ENCODE peak calls at places on chromosomes 5 and 9, in eight cellular contexts. Y is aorta, R is cardiac muscle cell, D is foreskin keratinocyte, A is sigmoid colon, T is tibial nerve, G is endothelial cell of umbilical vein, O is fibroblast of lung. V is an unnamed sample.

GRCh38 chr5:93721045-93721444 is 20.4 kb downstream of the POU5F2 start:
- DNase-seq in O (no peak), R (no peak), G (no peak), T (no peak), A (no peak), D (no peak), Y (no peak), V (no peak)

GRCh38 chr5:176400382-176401156 is 12.0 kb downstream of the HIGD2A start:
- DNase-seq in T (no peak), O (no peak), D (peak), Y (peak), G (no peak), A (peak), R (no peak), V (no peak)

GRCh38 chr9:132973713-132974112 is 4.8 kb upstream of the GFI1B start:
- DNase-seq in O (peak), A (no peak), D (no peak), R (peak), G (no peak), Y (no peak), T (no peak), V (no peak)

GRCh38 chr5:111153483-111153882 is 61.3 kb downstream of the WDR36 start:
- DNase-seq in A (no peak), G (no peak), O (no peak), T (no peak), R (no peak), D (no peak), Y (no peak), V (no peak)

GRCh38 chr9:113509463-113509862 is 45.9 kb downstream of the RGS3 start:
- DNase-seq in Y (peak), A (no peak), D (no peak), O (peak), T (no peak), R (peak), G (peak), V (no peak)

GRCh38 chr9:98962181-98962560 is 18.5 kb downstream of the COL15A1 start:
- DNase-seq in G (no peak), A (no peak), T (no peak), D (no peak), R (no peak), Y (no peak), O (peak), V (no peak)

GRCh38 chr5:3996871-3997410 is 401.3 kb downstream of the IRX1 start:
- DNase-seq in O (no peak), Y (no peak), G (no peak), R (no peak), D (no peak), T (no peak), A (no peak), V (no peak)

GRCh38 chr5:43288269-43288831 is 24.9 kb downstream of the HMGCS1 start:
- DNase-seq in Y (no peak), O (no peak), T (no peak), G (no peak), A (no peak), D (no peak), R (no peak), V (no peak)

GRCh38 chr9:6106576-6107339 is 91.3 kb upstream of the RANBP6 start:
- DNase-seq in G (peak), O (peak), A (no peak), Y (no peak), T (no peak), R (peak), D (peak), V (peak)

GRCh38 chr9:89917861-89918260 is 313.0 kb downstream of the GADD45G start:
- DNase-seq in A (no peak), O (no peak), G (no peak), D (no peak), Y (no peak), R (no peak), T (no peak), V (no peak)

GRCh38 chr9:128098936-128099931 is 28.3 kb downstream of the PTGES2 start:
- DNase-seq in T (no peak), Y (no peak), G (no peak), D (peak), O (peak), R (no peak), A (no peak), V (no peak)

GRCh38 chr9:107734231-107735014 is 244.9 kb upstream of the KLF4 start:
- DNase-seq in G (no peak), O (peak), R (peak), A (peak), D (peak), T (no peak), Y (peak), V (no peak)

GRCh38 chr9:129702563-129702962 is 37.1 kb downstream of the PRRX2 start:
- DNase-seq in T (no peak), R (peak), Y (peak), G (no peak), A (no peak), O (peak), D (peak), V (no peak)

GRCh38 chr5:108025009-108025408 is 354.3 kb upstream of the EFNA5 start:
- DNase-seq in A (no peak), R (no peak), T (no peak), D (no peak), O (no peak), Y (no peak), G (no peak), V (no peak)

GRCh38 chr5:145244788-145245187 is 590.4 kb downstream of the PRELID2 start:
- DNase-seq in G (peak), T (no peak), O (peak), Y (no peak), A (no peak), D (peak), R (peak), V (no peak)

GRCh38 chr5:153952893-153953292 is 85.8 kb downstream of the FAM114A2 start:
- DNase-seq in R (no peak), D (no peak), Y (no peak), O (peak), A (no peak), G (no peak), T (no peak), V (no peak)

GRCh38 chr5:43433381-43433780 is 21.2 kb upstream of the CCL28 start:
- DNase-seq in O (peak), Y (no peak), G (no peak), D (no peak), T (no peak), R (no peak), A (no peak), V (no peak)

GRCh38 chr9:15306068-15306756 is 804 bp downstream of the TTC39B start:
- DNase-seq in T (peak), R (peak), Y (peak), G (peak), O (peak), A (peak), D (peak), V (peak)

GRCh38 chr5:155983954-155984353 is 343.0 kb upstream of the SGCD start:
- DNase-seq in O (peak), G (no peak), D (no peak), R (no peak), A (no peak), T (no peak), Y (no peak), V (no peak)

GRCh38 chr5:88702328-88702727 is 180.7 kb downstream of the MEF2C start:
- DNase-seq in D (no peak), R (no peak), Y (no peak), O (no peak), A (no peak), T (no peak), G (no peak), V (no peak)

GRCh38 chr9:16928179-16928945 is 57.9 kb upstream of the BNC2 start:
- DNase-seq in R (no peak), G (no peak), Y (no peak), A (no peak), O (peak), T (no peak), D (no peak), V (no peak)

GRCh38 chr5:150540615-150541396 is 32.9 kb downstream of the NDST1 start:
- DNase-seq in T (no peak), G (peak), A (peak), O (peak), D (peak), Y (peak), R (peak), V (peak)

GRCh38 chr5:150539206-150539605 is 31.3 kb downstream of the NDST1 start:
- DNase-seq in R (no peak), Y (no peak), A (no peak), T (no peak), D (no peak), G (no peak), O (no peak), V (no peak)

GRCh38 chr5:150541397-150541675 is 33.4 kb downstream of the NDST1 start:
- DNase-seq in D (no peak), Y (peak), O (no peak), T (no peak), A (no peak), G (no peak), R (no peak), V (no peak)

GRCh38 chr5:150538007-150538917 is 30.3 kb downstream of the NDST1 start:
- DNase-seq in Y (peak), R (peak), O (peak), A (no peak), T (no peak), D (peak), G (no peak), V (peak)

DNA sequence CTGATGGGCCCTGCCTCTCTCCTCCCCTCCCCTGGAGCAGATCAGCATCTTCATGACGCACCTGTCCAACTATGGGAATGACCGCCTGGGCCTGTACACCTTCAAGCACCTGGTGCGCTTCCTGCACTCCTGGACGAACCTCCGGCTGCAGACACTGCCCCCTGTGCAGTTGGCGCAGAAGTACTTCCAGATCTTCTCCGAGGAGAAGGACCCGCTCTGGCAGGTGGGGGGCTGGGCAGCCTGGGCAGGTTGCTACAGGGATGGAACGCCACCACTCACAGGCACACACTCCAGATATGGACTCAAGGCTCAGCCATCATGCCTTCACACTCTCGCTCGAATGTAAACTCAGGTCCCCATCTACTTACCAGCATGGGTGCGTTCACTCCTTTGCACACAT is 32.1 kb downstream of the NDST1 start:
- DNase-seq in G (no peak), A (no peak), D (no peak), T (no peak), R (no peak), Y (peak), O (no peak), V (no peak)
- H3K27ac ChIP-seq in G (no peak), A (peak), D (no peak), T (no peak), R (no peak), Y (peak), O (no peak), V (peak)

DNA sequence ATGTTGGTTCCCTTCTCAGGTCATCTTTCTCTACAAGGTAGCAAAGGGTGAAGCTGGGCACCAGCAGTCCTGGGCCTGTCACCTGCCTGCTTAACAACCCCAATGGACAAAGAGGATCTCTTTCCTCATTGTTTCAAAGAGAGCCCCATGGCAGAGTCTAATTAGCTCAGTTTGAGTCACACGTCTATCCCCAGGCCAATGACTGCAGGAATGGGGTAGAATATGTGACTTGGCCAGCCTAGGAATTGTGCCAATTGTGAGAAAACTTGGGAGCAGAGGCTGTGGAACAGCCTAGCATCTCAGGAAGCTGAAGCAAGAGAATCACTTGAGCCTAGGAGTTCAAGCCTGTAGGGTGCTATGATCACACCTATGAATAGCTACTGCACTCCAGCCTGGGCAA is 3.6 kb upstream of the RAPGEF1 start:
- DNase-seq in R (no peak), D (peak), G (no peak), O (no peak), A (no peak), Y (no peak), T (no peak), V (no peak)
- H3K27ac ChIP-seq in R (no peak), D (no peak), G (no peak), O (no peak), A (no peak), Y (no peak), T (peak), V (no peak)

GRCh38 chr5:72598461-72599433 is 91.5 kb upstream of the ZNF366 start:
- DNase-seq in G (peak), T (no peak), D (no peak), O (peak), Y (no peak), A (no peak), R (peak), V (no peak)

GRCh38 chr5:72601861-72602260 is 94.7 kb upstream of the ZNF366 start:
- DNase-seq in G (no peak), R (no peak), Y (no peak), A (no peak), O (no peak), D (no peak), T (no peak), V (no peak)

GRCh38 chr5:72597456-72597948 is 90.3 kb upstream of the ZNF366 start:
- DNase-seq in Y (no peak), D (peak), G (peak), T (no peak), O (peak), A (no peak), R (peak), V (peak)

GRCh38 chr5:72600401-72600981 is 93.3 kb upstream of the ZNF366 start:
- DNase-seq in O (peak), R (peak), G (peak), D (peak), Y (no peak), T (no peak), A (no peak), V (no peak)

DNA sequence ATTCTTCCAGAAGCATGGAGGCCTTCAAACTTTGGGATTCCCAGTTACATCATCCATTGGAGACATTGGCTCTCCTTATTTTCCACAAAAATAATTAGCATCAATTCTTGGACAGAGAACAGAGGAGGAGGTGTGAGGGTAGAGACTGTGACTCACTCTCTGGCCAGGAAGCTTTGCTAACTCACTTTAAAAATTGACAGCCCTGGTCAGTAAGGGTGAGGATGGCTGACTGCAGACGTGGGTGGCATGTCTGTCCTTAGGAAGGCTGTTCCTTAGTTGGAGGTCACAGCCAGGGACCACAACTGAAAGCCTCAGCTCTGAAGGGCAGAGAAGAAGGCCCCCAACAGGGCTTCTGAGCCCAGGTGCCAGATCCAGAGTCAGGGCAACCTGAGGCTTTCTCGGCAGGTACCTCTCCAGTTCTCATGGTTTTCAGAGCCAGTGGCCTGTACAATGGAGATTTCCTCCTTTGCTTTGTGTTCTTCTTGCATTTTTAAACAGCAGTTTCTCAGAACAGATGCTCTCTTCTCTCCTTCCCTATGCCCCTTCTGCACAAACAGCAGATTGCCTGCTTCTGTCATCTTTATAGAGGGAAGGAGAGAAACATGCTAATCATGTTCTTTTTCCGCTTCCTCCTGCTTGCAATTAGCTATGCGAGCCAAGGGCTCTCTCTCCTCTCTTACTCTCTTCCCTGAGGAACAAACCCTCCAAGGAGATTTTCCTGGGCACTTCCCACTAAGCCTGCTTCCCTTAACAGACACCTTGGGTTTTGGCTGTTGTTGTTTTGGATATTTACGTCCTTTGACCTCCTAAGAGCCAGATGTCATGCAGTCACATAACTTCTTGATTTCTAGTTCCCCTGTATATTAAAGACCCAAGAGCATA is 92.5 kb upstream of the ZNF366 start:
- DNase-seq in D (peak), Y (no peak), O (peak), T (no peak), A (no peak), G (peak), R (peak), V (no peak)
- H3K27ac ChIP-seq in D (peak), Y (peak), O (peak), T (no peak), A (peak), G (peak), R (no peak), V (no peak)

GRCh38 chr5:96775050-96775449 is 32.7 kb downstream of the ERAP1 start:
- DNase-seq in R (no peak), D (no peak), O (no peak), Y (no peak), G (no peak), T (no peak), A (no peak), V (no peak)
- H3K27ac ChIP-seq in R (no peak), D (no peak), O (no peak), Y (no peak), G (no peak), T (no peak), A (peak), V (no peak)

DNA sequence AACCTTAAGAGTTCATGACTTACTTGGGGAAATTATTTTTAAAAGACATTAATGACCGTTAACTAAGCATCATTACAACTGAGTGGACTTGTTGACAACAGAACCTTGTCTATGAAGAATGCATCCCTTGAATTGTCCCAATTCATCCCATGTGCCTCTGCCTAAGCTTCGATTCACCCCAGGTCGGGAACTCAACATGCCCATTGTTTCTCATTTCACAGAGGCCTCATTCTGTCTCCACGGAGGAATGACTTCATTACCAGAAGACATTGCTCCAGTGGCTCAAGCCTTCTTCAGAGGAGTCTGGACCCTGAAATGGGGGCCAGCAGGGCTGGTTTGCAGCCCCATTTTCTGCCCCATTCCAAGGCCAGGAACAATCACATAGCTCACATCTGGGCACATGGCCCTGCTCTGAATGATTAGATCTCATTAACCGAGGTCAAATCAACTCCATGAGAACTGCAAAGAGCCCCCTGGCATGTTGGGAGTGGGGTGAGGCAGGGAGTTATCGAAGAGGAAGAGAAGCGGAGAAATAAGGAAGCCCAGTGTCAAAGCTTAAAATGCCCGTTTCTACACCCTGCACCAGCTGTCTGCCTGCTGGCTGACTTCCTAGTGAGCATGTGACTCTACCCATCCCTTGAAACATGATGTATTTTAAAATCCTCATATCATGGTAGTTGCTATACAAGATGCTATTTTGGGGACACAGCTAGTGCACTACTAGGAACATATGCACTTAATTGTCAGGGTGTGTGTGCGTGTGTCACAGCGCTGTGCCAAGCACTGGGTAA is 137.3 kb downstream of the LHFPL2 start:
- DNase-seq in T (no peak), A (peak), G (peak), O (no peak), R (no peak), Y (peak), D (no peak), V (no peak)
- H3K27ac ChIP-seq in T (peak), A (peak), G (no peak), O (no peak), R (peak), Y (no peak), D (no peak), V (no peak)

GRCh38 chr5:174288436-174288835 is 242.9 kb downstream of the NSG2 start:
- DNase-seq in T (no peak), R (no peak), G (no peak), D (no peak), O (no peak), A (no peak), Y (no peak), V (no peak)
- H3K27ac ChIP-seq in T (no peak), R (no peak), G (no peak), D (no peak), O (no peak), A (no peak), Y (no peak), V (no peak)

GRCh38 chr5:134420326-134420725 is 8.6 kb upstream of the CDKN2AIPNL start:
- DNase-seq in D (no peak), G (no peak), A (no peak), R (peak), Y (no peak), O (peak), T (no peak), V (no peak)
- H3K27ac ChIP-seq in D (no peak), G (no peak), A (no peak), R (no peak), Y (no peak), O (no peak), T (no peak), V (no peak)

GRCh38 chr9:2015581-2016410 is 649 bp downstream of the SMARCA2 start:
- DNase-seq in D (peak), Y (peak), R (peak), G (peak), O (peak), T (peak), A (peak), V (peak)
- H3K27ac ChIP-seq in D (peak), Y (peak), R (no peak), G (peak), O (peak), T (peak), A (peak), V (peak)

GRCh38 chr9:136691316-136692189 is 4.3 kb upstream of the AGPAT2 start:
- DNase-seq in R (no peak), D (no peak), T (no peak), A (no peak), O (no peak), Y (no peak), G (no peak), V (no peak)
- H3K27ac ChIP-seq in R (no peak), D (no peak), T (no peak), A (peak), O (no peak), Y (no peak), G (no peak), V (peak)

DNA sequence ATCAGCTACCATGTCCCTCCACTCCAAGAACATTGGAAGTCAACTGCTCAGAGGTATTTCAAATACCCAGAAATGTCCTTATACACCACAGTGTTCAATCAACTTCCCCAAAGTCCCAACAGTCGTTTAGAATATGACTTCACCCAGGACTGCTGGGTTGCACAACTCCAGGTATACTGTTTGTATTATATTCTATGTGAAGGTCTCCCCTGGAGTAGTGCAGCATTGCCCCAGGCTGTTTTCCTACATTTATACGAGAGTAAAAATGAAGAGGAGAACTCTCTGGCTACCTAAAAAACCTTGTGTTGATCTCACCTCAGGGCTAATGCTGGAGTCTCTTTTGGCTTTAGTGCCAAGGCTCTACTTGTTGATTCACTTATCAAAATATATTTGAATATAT is 183.6 kb upstream of the MAP3K1 start:
- DNase-seq in O (no peak), D (no peak), G (no peak), T (no peak), R (no peak), A (no peak), Y (no peak), V (no peak)
- H3K27ac ChIP-seq in O (no peak), D (no peak), G (no peak), T (no peak), R (no peak), A (no peak), Y (no peak), V (no peak)

V was measured in heart right ventricle.